ENCODE peak calls at places on chromosomes 7 and 10, in seven cellular contexts. T, N, L, G, D, E and Z are unnamed samples.

GRCh38 chr7:50400114-50400513 is 50.0 kb downstream of the FIGNL1 start:
- DNase-seq in T (no peak), N (no peak), L (no peak), G (no peak), D (no peak), E (no peak), Z (no peak)

GRCh38 chr10:117188399-117188798 is 8.9 kb upstream of the KCNK18 start:
- DNase-seq in T (no peak), N (no peak), L (no peak), G (no peak), D (no peak), E (no peak), Z (no peak)

GRCh38 chr10:7441395-7442161 is 30.7 kb upstream of the SFMBT2 start:
- DNase-seq in T (no peak), N (no peak), L (no peak), G (no peak), D (no peak), E (no peak), Z (no peak)

GRCh38 chr7:78148166-78148894 is 349.8 kb downstream of the PHTF2 start:
- DNase-seq in T (no peak), N (no peak), L (no peak), G (no peak), D (no peak), E (no peak), Z (peak; percentile 33)

GRCh38 chr7:67878808-67879207 is 882.2 kb downstream of the TYW1 start:
- DNase-seq in T (no peak), N (no peak), L (no peak), G (no peak), D (no peak), E (no peak), Z (no peak)

GRCh38 chr7:50347693-50348092 is 43.2 kb downstream of the IKZF1 start:
- DNase-seq in T (no peak), N (peak; percentile 8), L (no peak), G (no peak), D (no peak), E (no peak), Z (no peak)

GRCh38 chr7:99126921-99127553 is 16.9 kb downstream of the SMURF1 start:
- DNase-seq in T (no peak), N (peak; percentile 64), L (no peak), G (no peak), D (no peak), E (no peak), Z (no peak)

GRCh38 chr7:108448777-108449576 is 7.3 kb downstream of the NRCAM start:
- DNase-seq in T (no peak), N (no peak), L (no peak), G (no peak), D (no peak), E (no peak), Z (no peak)